ENCODE peak calls at places on chromosomes 2 and 18, in five cellular contexts. I is right lobe of liver, T is mammary epithelial cell, J is aorta, Q is Peyer's patch. B is an unnamed sample.
A peak's percentile ranks its signal among the peaks of the same experiment; 100 is the strongest.

GRCh38 chr18:23316986-23317385 is 136.1 kb upstream of the RIOK3 start:
- DNase-seq in T (no peak), I (no peak), J (no peak), Q (no peak), B (no peak)

GRCh38 chr18:24402209-24402785 is 4.7 kb upstream of the OSBPL1A start:
- DNase-seq in Q (no peak), J (no peak), T (no peak), I (no peak), B (no peak)

GRCh38 chr2:96580771-96581170 is 44.2 kb downstream of the ARID5A start:
- DNase-seq in Q (no peak), I (no peak), J (no peak), T (peak; percentile 10), B (no peak)

GRCh38 chr2:123195957-123196356 is 829.1 kb upstream of the CNTNAP5 start:
- DNase-seq in J (no peak), I (no peak), T (no peak), Q (no peak), B (no peak)

GRCh38 chr2:218892693-218893348 is 12.2 kb downstream of the WNT10A start:
- DNase-seq in J (peak; percentile 75), I (peak; percentile 76), Q (peak; percentile 85), T (peak; percentile 53), B (no peak)

GRCh38 chr2:138760693-138761092 is 19.5 kb downstream of the NXPH2 start:
- DNase-seq in T (no peak), I (no peak), J (no peak), Q (no peak), B (no peak)

GRCh38 chr2:8337321-8337720 is 344.5 kb upstream of the ID2 start:
- DNase-seq in J (no peak), I (no peak), Q (no peak), T (no peak), B (no peak)

GRCh38 chr2:149204686-149205085 is 125.7 kb upstream of the LYPD6 start:
- DNase-seq in I (no peak), J (no peak), Q (no peak), T (no peak), B (no peak)

GRCh38 chr2:170369894-170370293 is 191.9 kb downstream of the MYO3B start:
- DNase-seq in Q (no peak), T (peak; percentile 20), I (no peak), J (no peak), B (no peak)

GRCh38 chr2:108449410-108450200 is 599 bp downstream of the GCC2 start:
- DNase-seq in T (no peak), J (no peak), Q (peak; percentile 58), I (no peak), B (no peak)

GRCh38 chr2:236343400-236344161 is 79.4 kb upstream of the ASB18 start:
- DNase-seq in I (no peak), Q (peak; percentile 62), T (peak; percentile 56), J (peak; percentile 67), B (peak; percentile 52)

GRCh38 chr2:25378731-25379490 is 37.2 kb upstream of the DNMT3A start:
- DNase-seq in J (peak; percentile 58), I (no peak), T (peak; percentile 55), Q (no peak), B (no peak)

GRCh38 chr2:226247289-226248275 is 552.0 kb downstream of the IRS1 start:
- DNase-seq in I (no peak), T (peak; percentile 48), Q (no peak), J (no peak), B (no peak)

GRCh38 chr2:220246356-220246755 is 618.9 kb downstream of the SLC4A3 start:
- DNase-seq in Q (no peak), I (no peak), T (no peak), J (no peak), B (no peak)

GRCh38 chr2:37871453-37872191 is 53.5 kb upstream of the RMDN2 start:
- DNase-seq in T (peak; percentile 87), J (no peak), Q (no peak), I (no peak), B (no peak)

GRCh38 chr18:7607535-7608173 is 40.5 kb downstream of the PTPRM start:
- DNase-seq in T (no peak), Q (no peak), I (no peak), J (no peak), B (no peak)

GRCh38 chr2:223055140-223055539 is 3.1 kb downstream of the KCNE4 start:
- DNase-seq in J (no peak), Q (no peak), T (no peak), I (no peak), B (no peak)

GRCh38 chr2:173400760-173401159 is 46.1 kb downstream of the CDCA7 start:
- DNase-seq in T (no peak), I (no peak), J (no peak), Q (no peak), B (no peak)

GRCh38 chr2:71070294-71071025 is 2.0 kb downstream of the NAGK start:
- DNase-seq in Q (peak; percentile 42), J (no peak), I (no peak), T (peak; percentile 40), B (no peak)

GRCh38 chr2:221731432-221731831 is 159.3 kb upstream of the EPHA4 start:
- DNase-seq in Q (no peak), I (no peak), J (no peak), T (no peak), B (no peak)

GRCh38 chr2:166637051-166637450 is 143.0 kb upstream of the SCN7A start:
- DNase-seq in I (no peak), Q (no peak), J (no peak), T (no peak), B (no peak)

GRCh38 chr18:12434541-12434929 is 26.8 kb downstream of the PRELID3A start:
- DNase-seq in I (no peak), J (no peak), T (no peak), Q (no peak), B (no peak)

GRCh38 chr2:67839668-67840067 is 223.1 kb downstream of the C1D start:
- DNase-seq in T (no peak), J (no peak), I (no peak), Q (no peak), B (no peak)

GRCh38 chr2:131039908-131040660 is 53.2 kb downstream of the FAM168B start:
- DNase-seq in J (no peak), Q (no peak), T (no peak), I (no peak), B (no peak)

GRCh38 chr2:37338933-37339332 is 5.5 kb upstream of the QPCT start:
- DNase-seq in J (no peak), Q (no peak), I (no peak), T (no peak), B (no peak)

GRCh38 chr18:74389161-74389927 is 67.8 kb downstream of the DIPK1C start:
- DNase-seq in Q (no peak), J (no peak), I (no peak), T (no peak), B (no peak)

GRCh38 chr2:74566423-74567085 is 12.0 kb downstream of the DOK1 start:
- DNase-seq in T (peak; percentile 65), I (no peak), J (no peak), Q (no peak), B (no peak)

GRCh38 chr2:74569686-74570085 is 15.2 kb downstream of the DOK1 start:
- DNase-seq in I (no peak), T (no peak), J (no peak), Q (no peak), B (no peak)

GRCh38 chr2:74571058-74571457 is 16.5 kb downstream of the DOK1 start:
- DNase-seq in Q (peak; percentile 29), J (no peak), I (no peak), T (no peak), B (no peak)

GRCh38 chr2:74564222-74564621 is 9.7 kb downstream of the DOK1 start:
- DNase-seq in J (no peak), I (no peak), T (peak; percentile 94), Q (no peak), B (no peak)

GRCh38 chr2:74567862-74568261 is 13.3 kb downstream of the DOK1 start:
- DNase-seq in I (no peak), Q (no peak), J (no peak), T (peak; percentile 82), B (no peak)
- H3K27me3 ChIP-seq in I (no peaks in the 10 kb centered on the region), Q (no peaks in the 10 kb centered on the region), J (no peaks in the 10 kb centered on the region), T (no peaks in the 10 kb centered on the region), B (no peaks in the 10 kb centered on the region)

DNA sequence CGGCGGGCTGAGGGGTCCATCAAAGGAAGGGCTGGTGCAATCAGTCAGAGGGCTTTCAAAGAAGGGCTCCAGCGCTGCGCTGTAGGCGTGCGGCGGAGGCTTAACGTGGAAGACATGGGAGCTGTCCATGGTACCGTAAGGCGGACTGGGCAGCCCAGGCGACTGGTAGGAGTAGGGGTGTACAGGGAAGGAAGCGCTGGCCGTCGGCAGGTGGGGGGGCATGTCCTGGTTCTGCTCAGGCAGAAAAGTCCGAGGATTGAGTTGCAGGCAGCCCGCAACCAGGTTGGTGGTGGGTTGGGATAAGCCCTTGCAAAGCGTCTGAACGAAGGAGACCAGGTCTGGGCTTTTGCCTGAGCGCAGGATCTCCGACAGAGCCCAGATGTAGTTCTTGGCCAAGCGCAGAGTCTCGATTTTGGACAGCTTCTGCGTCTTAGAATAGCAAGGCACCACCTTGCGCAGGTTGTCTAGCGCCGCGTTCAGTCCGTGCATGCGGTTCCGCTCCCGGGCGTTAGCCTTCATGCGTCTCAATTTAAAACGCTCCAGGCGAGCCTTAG is 2.2 kb downstream of the NEUROD1 start:
- DNase-seq in I (peak; percentile 71), T (peak; percentile 59), J (peak; percentile 77), Q (no peak), B (no peak)
- H3K4me3 ChIP-seq in I (no peak overlapping the region), T (no peak overlapping the region), J (no peak overlapping the region), Q (no peak overlapping the region), B (no peak overlapping the region)

GRCh38 chr2:234048049-234048448 is 2.5 kb upstream of the SPP2 start:
- DNase-seq in J (no peak), T (no peak), Q (no peak), I (no peak), B (no peak)

GRCh38 chr2:234050455-234051135 is at the start of gene SPP2:
- DNase-seq in I (peak; percentile 75), Q (no peak), J (no peak), T (no peak), B (no peak)

GRCh38 chr2:234047361-234047760 is 3.1 kb upstream of the SPP2 start:
- DNase-seq in J (no peak), Q (no peak), T (no peak), I (no peak), B (no peak)

GRCh38 chr2:234051374-234052070 is 1.0 kb downstream of the SPP2 start:
- DNase-seq in J (no peak), Q (no peak), I (no peak), T (peak; percentile 30), B (no peak)
- H3K27me3 ChIP-seq in J (peaks cover 2% of the 10 kb centered on the region), Q (no peaks in the 10 kb centered on the region), I (no peaks in the 10 kb centered on the region), T (no peaks in the 10 kb centered on the region), B (no peaks in the 10 kb centered on the region)

DNA sequence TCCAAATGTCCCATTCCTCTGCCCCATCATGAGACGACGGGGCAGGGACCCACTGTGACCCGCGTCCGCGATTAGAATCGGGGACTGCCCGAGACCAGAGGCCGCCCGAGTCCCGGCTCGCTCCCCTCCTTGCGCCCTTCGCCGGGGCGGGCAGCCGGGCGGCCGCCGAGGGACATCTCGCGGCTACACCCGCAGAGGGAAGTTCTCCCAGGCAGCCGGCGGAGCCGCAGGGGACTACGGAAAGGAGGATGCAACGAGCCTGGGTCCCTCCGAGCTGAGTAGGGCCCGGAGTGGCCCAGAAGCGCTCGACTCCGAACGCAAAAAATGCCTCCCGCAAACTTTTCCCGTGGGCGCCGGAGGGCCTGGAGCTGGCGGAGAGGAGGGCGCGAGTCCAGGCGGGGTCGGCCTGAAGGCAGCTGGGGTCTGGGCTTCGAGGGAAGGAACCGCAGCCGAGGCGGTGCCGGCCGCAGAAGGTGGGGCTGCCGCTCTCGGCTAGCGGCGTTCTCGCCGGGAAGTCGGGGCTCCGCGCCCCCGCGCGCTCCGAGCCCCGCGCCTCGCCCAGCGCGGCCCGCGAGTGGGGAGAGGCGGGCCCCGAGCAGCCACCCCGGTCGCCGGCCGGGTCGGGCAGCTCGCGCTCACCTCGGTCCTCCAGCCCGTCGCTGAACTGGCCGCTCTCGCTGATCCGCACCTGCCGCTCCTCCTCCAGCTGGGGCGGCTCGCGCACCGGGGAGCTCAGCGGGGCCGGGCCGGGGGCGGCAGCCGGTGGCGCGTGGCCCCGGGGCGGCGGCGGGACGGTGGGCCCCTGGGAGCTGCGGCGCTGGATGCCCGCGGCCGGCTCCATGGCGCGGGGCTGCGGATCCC is 475 bp downstream of the TMEM163 start:
- DNase-seq in Q (peak; percentile 38), J (peak; percentile 60), T (no peak), I (no peak), B (no peak)
- H3K4me3 ChIP-seq in Q (peak overlapping the region; percentile 50), J (peak overlapping the region; percentile 36), T (no peak overlapping the region), I (peak overlapping the region; percentile 23), B (peak overlapping the region; percentile 30)

B was measured in iPS DF 6.9.